ENCODE peak calls at places on chromosomes 3 and 15, in six cellular contexts. R is SK-N-SH, Q is HepG2, U is HCT116, C is GM12878, O is K562. G is an unnamed sample.

GRCh38 chr3:20194793-20195460 is 8.9 kb upstream of the SGO1 start:
- DNase-seq in R (no peak), Q (no peak), U (no peak), C (no peak), O (no peak), G (no peak)

GRCh38 chr3:187745201-187746058 is at the start of gene BCL6:
- DNase-seq in R (peak), Q (peak), U (peak), C (no peak), O (peak), G (peak)

GRCh38 chr3:188465311-188465710 is 311.4 kb downstream of the LPP start:
- DNase-seq in R (no peak), Q (no peak), U (no peak), C (no peak), O (no peak), G (no peak)

GRCh38 chr3:129514110-129514509 is 14.3 kb upstream of the RHO start:
- DNase-seq in R (no peak), Q (no peak), U (no peak), C (no peak), O (no peak), G (no peak)

GRCh38 chr15:68608206-68608843 is 29.5 kb downstream of the CORO2B start:
- DNase-seq in R (no peak), Q (no peak), U (no peak), C (no peak), O (no peak), G (no peak)

GRCh38 chr3:189780556-189781270 is 149.5 kb downstream of the TP63 start:
- DNase-seq in R (no peak), Q (no peak), U (no peak), C (no peak), O (no peak), G (no peak)

GRCh38 chr15:42811435-42811834 is 74.5 kb upstream of the CDAN1 start:
- DNase-seq in R (no peak), Q (no peak), U (no peak), C (no peak), O (no peak), G (no peak)

GRCh38 chr3:31754575-31755278 is 222.0 kb downstream of the STT3B start:
- DNase-seq in R (peak), Q (no peak), U (no peak), C (peak), O (no peak), G (no peak)

GRCh38 chr3:43857361-43858051 is 166.8 kb downstream of the ABHD5 start:
- DNase-seq in R (no peak), Q (no peak), U (no peak), C (no peak), O (no peak), G (no peak)

GRCh38 chr3:169813757-169814517 is 1.2 kb upstream of the LRRC34 start:
- DNase-seq in R (no peak), Q (peak), U (no peak), C (peak), O (no peak), G (no peak)

GRCh38 chr3:171028779-171029232 is 2.3 kb upstream of the SLC2A2 start:
- DNase-seq in R (no peak), Q (no peak), U (no peak), C (no peak), O (no peak), G (no peak)

GRCh38 chr3:138359549-138360271 is 11.3 kb downstream of the MRAS start:
- DNase-seq in R (no peak), Q (peak), U (no peak), C (no peak), O (no peak), G (no peak)

GRCh38 chr3:185519021-185519420 is 20.2 kb upstream of the TMEM41A start:
- DNase-seq in R (no peak), Q (peak), U (no peak), C (no peak), O (no peak), G (peak)

GRCh38 chr3:184982058-184982457 is 170.1 kb downstream of the VPS8 start:
- DNase-seq in R (no peak), Q (no peak), U (no peak), C (no peak), O (no peak), G (no peak)

GRCh38 chr3:140447991-140448390 is 229.9 kb upstream of the TRIM42 start:
- DNase-seq in R (no peak), Q (no peak), U (no peak), C (no peak), O (no peak), G (no peak)

GRCh38 chr15:77033729-77034619 is 36.9 kb downstream of the TSPAN3 start:
- DNase-seq in R (peak), Q (no peak), U (no peak), C (no peak), O (no peak), G (no peak)

GRCh38 chr3:126622694-126623093 is 32.2 kb downstream of the TXNRD3 start:
- DNase-seq in R (no peak), Q (no peak), U (no peak), C (no peak), O (no peak), G (no peak)

GRCh38 chr3:161489390-161489789 is 7.2 kb upstream of the OTOL1 start:
- DNase-seq in R (no peak), Q (no peak), U (no peak), C (peak), O (no peak), G (no peak)

GRCh38 chr3:55476515-55476914 is 10.6 kb downstream of the WNT5A start:
- DNase-seq in R (no peak), Q (no peak), U (no peak), C (no peak), O (no peak), G (no peak)

GRCh38 chr3:135055449-135055848 is 260.4 kb downstream of the EPHB1 start:
- DNase-seq in R (no peak), Q (no peak), U (no peak), C (no peak), O (no peak), G (no peak)

GRCh38 chr3:197792019-197792647 is 1.1 kb downstream of the LRCH3 start:
- DNase-seq in R (no peak), Q (no peak), U (no peak), C (no peak), O (no peak), G (peak)

GRCh38 chr3:138363322-138363721 is 14.9 kb downstream of the MRAS start:
- DNase-seq in R (no peak), Q (no peak), U (no peak), C (no peak), O (no peak), G (no peak)

GRCh38 chr3:126313580-126314304 is 43.5 kb downstream of the KLF15 start:
- DNase-seq in R (no peak), Q (no peak), U (no peak), C (no peak), O (no peak), G (peak)

GRCh38 chr15:75082689-75083088 is 59.3 kb downstream of the PPCDC start:
- DNase-seq in R (no peak), Q (no peak), U (no peak), C (no peak), O (no peak), G (no peak)
- TF ChIP-seq JUND in R (no peak), Q (no peak), U (no peak), C (no peak), O (no peak), G (no peak)

GRCh38 chr15:40222146-40222545 is 16.7 kb upstream of the PAK6 start:
- DNase-seq in R (no peak), Q (no peak), U (no peak), C (no peak), O (no peak), G (no peak)

GRCh38 chr15:40219801-40220200 is 19.1 kb upstream of the PAK6 start:
- DNase-seq in R (no peak), Q (no peak), U (no peak), C (no peak), O (no peak), G (no peak)

GRCh38 chr15:40217166-40217785 is 21.6 kb upstream of the PAK6 start:
- DNase-seq in R (peak), Q (peak), U (peak), C (peak), O (peak), G (peak)
- TF ChIP-seq JUND in R (no peak), Q (no peak), U (no peak), C (no peak), O (peak), G (no peak)

GRCh38 chr3:146250449-146251382 is at the start of gene PLSCR4:
- DNase-seq in R (peak), Q (no peak), U (peak), C (no peak), O (peak), G (peak)
- TF ChIP-seq JUND in R (no peak), Q (no peak), U (no peak), C (no peak), O (no peak), G (no peak)

GRCh38 chr3:50616770-50617095 is 218 bp upstream of the MAPKAPK3 start:
- DNase-seq in R (peak), Q (peak), U (peak), C (peak), O (peak), G (peak)

GRCh38 chr3:50615190-50615589 is 1.8 kb upstream of the MAPKAPK3 start:
- DNase-seq in R (no peak), Q (no peak), U (no peak), C (no peak), O (no peak), G (no peak)

GRCh38 chr3:50616003-50616769 is 765 bp upstream of the MAPKAPK3 start:
- DNase-seq in R (peak), Q (peak), U (peak), C (no peak), O (peak), G (peak)

GRCh38 chr3:50617911-50618481 is 1.0 kb downstream of the MAPKAPK3 start:
- DNase-seq in R (no peak), Q (no peak), U (no peak), C (no peak), O (no peak), G (no peak)

DNA sequence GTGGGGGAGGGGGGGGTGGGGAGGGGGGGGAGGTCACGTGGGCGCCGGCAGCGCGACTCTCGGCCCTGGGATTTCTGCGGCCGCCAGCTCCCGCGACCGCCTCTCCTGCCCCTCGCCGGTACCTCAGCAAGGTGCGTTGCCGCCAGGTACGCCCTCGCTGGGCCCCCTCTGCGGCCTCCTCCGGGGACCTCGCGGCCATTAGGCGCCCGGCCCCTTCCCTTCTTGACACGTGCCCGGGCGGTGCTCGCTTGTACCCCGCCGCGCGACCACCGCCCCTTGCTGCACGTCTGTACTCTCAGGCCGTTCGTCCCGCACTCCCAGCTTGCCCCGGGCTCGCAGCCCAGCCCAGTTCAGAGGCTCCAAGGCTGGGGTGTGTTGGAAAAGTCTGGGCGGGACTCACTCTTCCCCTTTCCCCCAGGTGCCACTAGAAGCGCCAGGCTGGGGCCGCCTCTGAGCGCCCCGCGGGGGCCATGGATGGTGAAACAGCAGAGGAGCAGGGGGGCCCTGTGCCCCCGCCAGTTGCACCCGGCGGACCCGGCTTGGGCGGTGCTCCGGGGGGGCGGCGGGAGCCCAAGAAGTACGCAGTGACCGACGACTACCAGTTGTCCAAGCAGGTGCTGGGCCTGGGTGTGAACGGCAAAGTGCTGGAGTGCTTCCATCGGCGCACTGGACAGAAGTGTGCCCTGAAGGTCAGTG is at the start of gene MAPKAPK3:
- DNase-seq in R (no peak), Q (peak), U (no peak), C (no peak), O (no peak), G (peak)
- TF ChIP-seq JUND in R (no peak), Q (no peak), U (no peak), C (no peak), O (no peak), G (no peak)

G was measured in T47D.